ENCODE peak calls at places on chromosomes 2 and 18, in nine cellular contexts. D is Peyer's patch, N is IMR-90, A is OCI-LY7, T is WERI-Rb-1, C is AG10803, W is astrocyte of the spinal cord, S is cardiac muscle cell, B is fibroblast of pulmonary artery. U is an unnamed sample.

GRCh38 chr2:55839182-55839819 is 84.3 kb downstream of the EFEMP1 start:
- DNase-seq in C (peak), W (peak), T (no peak), A (no peak), N (peak), B (peak), D (no peak), S (peak), U (peak)

GRCh38 chr2:152598975-152599724 is 118.1 kb downstream of the PRPF40A start:
- DNase-seq in A (no peak), T (no peak), W (no peak), N (peak), B (no peak), D (no peak), S (no peak), C (no peak), U (no peak)

GRCh38 chr18:39692367-39693011 is 2126.9 kb upstream of the CELF4 start:
- DNase-seq in D (no peak), A (no peak), S (no peak), C (no peak), T (no peak), W (no peak), N (no peak), B (no peak), U (no peak)

GRCh38 chr2:136251777-136252477 is 134.0 kb upstream of the CXCR4 start:
- DNase-seq in C (no peak), B (peak), D (no peak), T (no peak), W (no peak), S (peak), A (no peak), N (no peak), U (no peak)

GRCh38 chr2:72037322-72037721 is 110.3 kb downstream of the CYP26B1 start:
- DNase-seq in S (no peak), C (no peak), T (no peak), B (no peak), W (no peak), D (no peak), A (no peak), N (no peak), U (no peak)

GRCh38 chr2:206915136-206915535 is 24.2 kb upstream of the CPO start:
- DNase-seq in D (peak), T (peak), B (peak), W (peak), N (peak), A (no peak), S (peak), C (peak), U (peak)

GRCh38 chr2:203730866-203731265 is 24.4 kb downstream of the CD28 start:
- DNase-seq in B (no peak), A (no peak), D (no peak), T (no peak), N (no peak), S (no peak), W (no peak), C (no peak), U (no peak)

GRCh38 chr2:8076453-8077284 is 605.2 kb upstream of the ID2 start:
- DNase-seq in A (no peak), N (no peak), S (no peak), B (no peak), C (no peak), T (no peak), W (no peak), D (no peak), U (no peak)

GRCh38 chr2:28419003-28419704 is 26.5 kb downstream of the FOSL2 start:
- DNase-seq in B (no peak), S (no peak), A (peak), N (no peak), W (peak), T (no peak), D (no peak), C (no peak), U (peak)

GRCh38 chr2:160427629-160428424 is 65.8 kb downstream of the RBMS1 start:
- DNase-seq in T (no peak), A (peak), C (peak), S (peak), D (peak), N (peak), W (peak), B (peak), U (no peak)

GRCh38 chr2:64951306-64951953 is 37.8 kb upstream of the SLC1A4 start:
- DNase-seq in T (no peak), B (no peak), N (no peak), A (no peak), S (no peak), W (no peak), C (no peak), D (no peak), U (no peak)

DNA sequence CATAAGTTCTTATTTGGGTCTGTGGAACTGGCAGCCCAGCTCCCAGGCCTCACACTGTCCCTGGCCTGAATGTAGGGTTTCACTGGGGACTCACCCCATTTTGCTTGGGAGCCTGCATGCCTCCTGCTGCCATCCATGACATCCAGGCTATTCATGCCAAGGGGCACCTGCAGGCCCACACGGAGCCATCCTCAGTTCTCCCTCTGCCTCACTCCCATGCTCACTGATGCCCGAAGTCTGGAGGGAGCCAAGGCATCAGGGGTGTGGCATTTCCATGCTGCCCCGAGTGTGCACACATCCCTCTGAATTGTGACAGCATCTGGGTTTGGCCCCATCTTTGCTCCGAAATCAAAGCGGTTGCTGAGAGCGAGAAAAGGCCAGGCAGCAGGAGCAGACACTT is 67.4 kb upstream of the ZNF804A start:
- DNase-seq in B (no peak), C (no peak), W (no peak), T (no peak), D (no peak), N (no peak), S (no peak), A (no peak), U (no peak)
- TF ChIP-seq CTCF in B (no peak), C (no peak), W (no peak), T (no peak), D (no peak), N (no peak), S (no peak), A (no peak), U (no peak)

GRCh38 chr2:219059725-219060682 is 717 bp downstream of the IHH start:
- DNase-seq in B (no peak), W (no peak), C (no peak), T (no peak), A (no peak), S (no peak), D (peak), N (no peak), U (peak)

GRCh38 chr2:219057709-219058540 is 2.8 kb downstream of the IHH start:
- DNase-seq in A (peak), T (peak), B (peak), C (peak), N (peak), S (peak), D (peak), W (peak), U (peak)

GRCh38 chr2:219059375-219059724 is 1.4 kb downstream of the IHH start:
- DNase-seq in D (no peak), N (no peak), B (no peak), S (no peak), A (no peak), C (no peak), T (no peak), W (no peak), U (peak)

GRCh38 chr2:219058541-219059374 is 2.0 kb downstream of the IHH start:
- DNase-seq in T (no peak), W (no peak), S (peak), N (no peak), C (no peak), D (peak), A (no peak), B (no peak), U (peak)

GRCh38 chr2:219060821-219061791 is at the start of gene IHH:
- DNase-seq in A (no peak), D (peak), S (peak), B (no peak), T (peak), C (no peak), W (no peak), N (no peak), U (peak)
- TF ChIP-seq CTCF in A (no peak), D (no peak), S (no peak), B (no peak), T (no peak), C (no peak), W (no peak), N (no peak), U (no peak)

GRCh38 chr2:134659724-134660123 is 59.1 kb downstream of the TMEM163 start:
- DNase-seq in T (no peak), N (no peak), B (no peak), A (no peak), D (no peak), S (no peak), C (no peak), W (no peak), U (no peak)

GRCh38 chr2:134660619-134661403 is 58.0 kb downstream of the TMEM163 start:
- DNase-seq in D (no peak), A (no peak), S (no peak), T (no peak), N (no peak), C (no peak), W (no peak), B (no peak), U (no peak)

GRCh38 chr2:134663451-134663850 is 55.3 kb downstream of the TMEM163 start:
- DNase-seq in D (no peak), S (no peak), N (no peak), T (no peak), W (no peak), A (no peak), C (no peak), B (no peak), U (no peak)

GRCh38 chr2:134662751-134663150 is 56.0 kb downstream of the TMEM163 start:
- DNase-seq in A (no peak), W (no peak), N (no peak), D (no peak), S (no peak), T (no peak), C (no peak), B (no peak), U (no peak)

GRCh38 chr2:134657650-134658250 is 61.0 kb downstream of the TMEM163 start:
- DNase-seq in B (peak), S (no peak), N (no peak), C (no peak), D (no peak), A (peak), W (no peak), T (peak), U (peak)
- TF ChIP-seq CTCF in B (peak), S (peak), N (peak), C (peak), D (no peak), A (peak), W (peak), T (peak), U (peak)

GRCh38 chr2:122530812-122531211 is 775.4 kb downstream of the TSN start:
- DNase-seq in T (no peak), S (no peak), B (no peak), N (no peak), A (no peak), D (no peak), C (no peak), W (no peak), U (no peak)

GRCh38 chr2:122528958-122529670 is 773.7 kb downstream of the TSN start:
- DNase-seq in T (no peak), D (no peak), N (no peak), C (peak), S (no peak), W (no peak), B (no peak), A (no peak), U (no peak)

GRCh38 chr2:122528061-122528460 is 772.6 kb downstream of the TSN start:
- DNase-seq in T (no peak), B (peak), C (peak), N (no peak), A (no peak), D (no peak), W (peak), S (peak), U (no peak)

GRCh38 chr2:122535960-122536517 is 780.6 kb downstream of the TSN start:
- DNase-seq in B (no peak), C (no peak), T (peak), W (no peak), D (no peak), S (no peak), N (no peak), A (no peak), U (no peak)

GRCh38 chr2:122531803-122532344 is 776.4 kb downstream of the TSN start:
- DNase-seq in B (peak), W (no peak), D (no peak), N (no peak), T (peak), S (peak), A (no peak), C (no peak), U (no peak)
- TF ChIP-seq CTCF in B (peak), W (no peak), D (no peak), N (no peak), T (peak), S (peak), A (peak), C (peak), U (no peak)

U was measured in Calu3.